ENCODE peak calls at places on chromosome 21, in seven cellular contexts. One of them, this sample, is unnamed.

GRCh38 chr21:26769613-26770188 is 75.5 kb downstream of the ADAMTS1 start:
- DNase-seq in AG10803: peak; percentile 70
- DNase-seq in spleen: no peak
- DNase-seq in left lung: no peak
- DNase-seq in IMR-90: peak; percentile 73
- DNase-seq in bronchial epithelial cell: peak; percentile 43
- DNase-seq in tibial nerve: no peak
- DNase-seq in this sample: peak; percentile 75

GRCh38 chr21:19771881-19772280 is 1226.3 kb upstream of the NCAM2 start:
- DNase-seq in AG10803: no peak
- DNase-seq in spleen: no peak
- DNase-seq in left lung: no peak
- DNase-seq in IMR-90: no peak
- DNase-seq in bronchial epithelial cell: no peak
- DNase-seq in tibial nerve: no peak
- DNase-seq in this sample: no peak

GRCh38 chr21:14545906-14546480 is at the start of gene SAMSN1:
- DNase-seq in AG10803: no peak
- DNase-seq in spleen: peak; percentile 84
- DNase-seq in left lung: peak; percentile 65
- DNase-seq in IMR-90: no peak
- DNase-seq in bronchial epithelial cell: peak; percentile 8
- DNase-seq in tibial nerve: no peak
- DNase-seq in this sample: no peak

GRCh38 chr21:17697474-17697873 is 84.8 kb upstream of the BTG3 start:
- DNase-seq in AG10803: no peak
- DNase-seq in spleen: no peak
- DNase-seq in left lung: no peak
- DNase-seq in IMR-90: no peak
- DNase-seq in bronchial epithelial cell: no peak
- DNase-seq in tibial nerve: no peak
- DNase-seq in this sample: no peak

GRCh38 chr21:34844033-34844923 is 175.5 kb downstream of the CLIC6 start:
- DNase-seq in AG10803: no peak
- DNase-seq in spleen: no peak
- DNase-seq in left lung: peak; percentile 77
- DNase-seq in IMR-90: peak; percentile 71
- DNase-seq in bronchial epithelial cell: peak; percentile 72
- DNase-seq in tibial nerve: peak; percentile 64
- DNase-seq in this sample: no peak

GRCh38 chr21:40102682-40103081 is 235.4 kb downstream of the PCP4 start:
- DNase-seq in AG10803: no peak
- DNase-seq in spleen: no peak
- DNase-seq in left lung: no peak
- DNase-seq in IMR-90: no peak
- DNase-seq in bronchial epithelial cell: no peak
- DNase-seq in tibial nerve: no peak
- DNase-seq in this sample: no peak

GRCh38 chr21:17250651-17251294 is 262.1 kb upstream of the CXADR start:
- DNase-seq in AG10803: no peak
- DNase-seq in spleen: no peak
- DNase-seq in left lung: no peak
- DNase-seq in IMR-90: no peak
- DNase-seq in bronchial epithelial cell: no peak
- DNase-seq in tibial nerve: no peak
- DNase-seq in this sample: no peak

GRCh38 chr21:33059319-33059894 is 10.5 kb upstream of the OLIG1 start:
- DNase-seq in AG10803: no peak
- DNase-seq in spleen: no peak
- DNase-seq in left lung: peak; percentile 49
- DNase-seq in IMR-90: no peak
- DNase-seq in bronchial epithelial cell: peak; percentile 29
- DNase-seq in tibial nerve: no peak
- DNase-seq in this sample: no peak

GRCh38 chr21:34845521-34846213 is 176.9 kb downstream of the CLIC6 start:
- DNase-seq in AG10803: no peak
- DNase-seq in spleen: no peak
- DNase-seq in left lung: peak; percentile 72
- DNase-seq in IMR-90: peak; percentile 90
- DNase-seq in bronchial epithelial cell: peak; percentile 94
- DNase-seq in tibial nerve: no peak
- DNase-seq in this sample: peak; percentile 76

GRCh38 chr21:21996891-21997290 is 998.7 kb downstream of the NCAM2 start:
- DNase-seq in AG10803: no peak
- DNase-seq in spleen: no peak
- DNase-seq in left lung: no peak
- DNase-seq in IMR-90: no peak
- DNase-seq in bronchial epithelial cell: no peak
- DNase-seq in tibial nerve: no peak
- DNase-seq in this sample: no peak

GRCh38 chr21:45281411-45282282 is 6.0 kb downstream of the POFUT2 start:
- DNase-seq in AG10803: no peak
- DNase-seq in spleen: peak; percentile 71
- DNase-seq in left lung: peak; percentile 27
- DNase-seq in IMR-90: no peak
- DNase-seq in bronchial epithelial cell: no peak
- DNase-seq in tibial nerve: peak; percentile 10
- DNase-seq in this sample: no peak

GRCh38 chr21:30257773-30258172 is 25.0 kb downstream of the KRTAP24-1 start:
- DNase-seq in AG10803: peak; percentile 13
- DNase-seq in spleen: no peak
- DNase-seq in left lung: no peak
- DNase-seq in IMR-90: no peak
- DNase-seq in bronchial epithelial cell: peak; percentile 67
- DNase-seq in tibial nerve: no peak
- DNase-seq in this sample: peak; percentile 60

GRCh38 chr21:29689753-29690152 is 250.0 kb downstream of the GRIK1 start:
- DNase-seq in AG10803: no peak
- DNase-seq in spleen: no peak
- DNase-seq in left lung: no peak
- DNase-seq in IMR-90: no peak
- DNase-seq in bronchial epithelial cell: no peak
- DNase-seq in tibial nerve: no peak
- DNase-seq in this sample: no peak

GRCh38 chr21:45366931-45367401 is 38.0 kb upstream of the COL18A1 start:
- DNase-seq in AG10803: peak; percentile 88
- DNase-seq in spleen: no peak
- DNase-seq in left lung: no peak
- DNase-seq in IMR-90: peak; percentile 98
- DNase-seq in bronchial epithelial cell: no peak
- DNase-seq in tibial nerve: no peak
- DNase-seq in this sample: peak; percentile 95

GRCh38 chr21:35578350-35578782 is 482.0 kb downstream of the SETD4 start:
- DNase-seq in AG10803: peak; percentile 93
- DNase-seq in spleen: no peak
- DNase-seq in left lung: no peak
- DNase-seq in IMR-90: peak; percentile 93
- DNase-seq in bronchial epithelial cell: peak; percentile 88
- DNase-seq in tibial nerve: no peak
- DNase-seq in this sample: peak; percentile 89

GRCh38 chr21:21851657-21852056 is 853.4 kb downstream of the NCAM2 start:
- DNase-seq in AG10803: peak; percentile 0
- DNase-seq in spleen: no peak
- DNase-seq in left lung: no peak
- DNase-seq in IMR-90: peak; percentile 13
- DNase-seq in bronchial epithelial cell: peak; percentile 9
- DNase-seq in tibial nerve: no peak
- DNase-seq in this sample: peak; percentile 1

GRCh38 chr21:29378814-29379213 is 80.1 kb downstream of the BACH1 start:
- DNase-seq in AG10803: no peak
- DNase-seq in spleen: no peak
- DNase-seq in left lung: no peak
- DNase-seq in IMR-90: peak; percentile 56
- DNase-seq in bronchial epithelial cell: no peak
- DNase-seq in tibial nerve: no peak
- DNase-seq in this sample: peak; percentile 44

GRCh38 chr21:42878678-42878992 is 704 bp downstream of the WDR4 start:
- DNase-seq in AG10803: no peak
- DNase-seq in spleen: no peak
- DNase-seq in left lung: no peak
- DNase-seq in IMR-90: no peak
- DNase-seq in bronchial epithelial cell: no peak
- DNase-seq in tibial nerve: no peak
- DNase-seq in this sample: no peak

GRCh38 chr21:32757804-32758203 is 13.8 kb downstream of the PAXBP1 start:
- DNase-seq in AG10803: no peak
- DNase-seq in spleen: no peak
- DNase-seq in left lung: no peak
- DNase-seq in IMR-90: no peak
- DNase-seq in bronchial epithelial cell: no peak
- DNase-seq in tibial nerve: no peak
- DNase-seq in this sample: no peak

GRCh38 chr21:25997788-25998611 is 172.6 kb downstream of the APP start:
- DNase-seq in AG10803: no peak
- DNase-seq in spleen: no peak
- DNase-seq in left lung: no peak
- DNase-seq in IMR-90: no peak
- DNase-seq in bronchial epithelial cell: no peak
- DNase-seq in tibial nerve: no peak
- DNase-seq in this sample: no peak

GRCh38 chr21:16037386-16037785 is 307.6 kb downstream of the USP25 start:
- DNase-seq in AG10803: no peak
- DNase-seq in spleen: no peak
- DNase-seq in left lung: no peak
- DNase-seq in IMR-90: no peak
- DNase-seq in bronchial epithelial cell: peak; percentile 86
- DNase-seq in tibial nerve: no peak
- DNase-seq in this sample: no peak

GRCh38 chr21:32687946-32688345 is 39.9 kb downstream of the SYNJ1 start:
- DNase-seq in AG10803: no peak
- DNase-seq in spleen: no peak
- DNase-seq in left lung: no peak
- DNase-seq in IMR-90: no peak
- DNase-seq in bronchial epithelial cell: no peak
- DNase-seq in tibial nerve: no peak
- DNase-seq in this sample: no peak

GRCh38 chr21:15617968-15618367 is 111.8 kb upstream of the USP25 start:
- DNase-seq in AG10803: peak; percentile 67
- DNase-seq in spleen: no peak
- DNase-seq in left lung: no peak
- DNase-seq in IMR-90: peak; percentile 21
- DNase-seq in bronchial epithelial cell: peak; percentile 41
- DNase-seq in tibial nerve: no peak
- DNase-seq in this sample: no peak

DNA sequence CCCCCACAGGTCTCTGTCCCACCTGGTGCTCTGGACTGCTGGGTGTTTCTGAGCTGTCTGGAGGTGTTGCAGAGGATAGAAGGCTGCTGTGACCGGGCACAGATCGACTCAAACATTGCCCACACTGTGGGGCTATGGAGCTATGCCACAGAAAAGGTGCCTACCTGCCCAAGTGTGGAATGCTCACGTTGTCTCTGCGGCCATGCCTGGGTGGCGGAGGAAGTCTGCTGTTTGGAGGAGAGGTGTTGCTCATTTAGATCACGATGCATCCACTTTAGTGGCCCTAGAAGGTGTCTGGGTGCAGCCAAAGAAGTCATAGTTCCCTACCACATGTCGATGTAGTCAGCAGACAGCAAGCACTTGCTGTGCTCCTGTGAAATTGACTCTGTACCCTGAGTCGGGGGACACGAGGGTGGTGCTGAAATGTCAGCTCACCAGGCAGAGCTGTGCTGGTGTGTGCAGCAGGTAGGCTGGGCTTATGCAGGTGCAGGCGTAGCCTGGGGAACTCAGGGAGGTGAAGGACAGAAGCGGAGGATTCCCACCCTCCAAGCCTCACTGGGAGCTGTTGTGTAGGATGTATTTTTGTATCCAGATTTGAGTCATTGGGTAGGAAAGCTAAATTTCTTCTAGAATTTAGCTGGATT is 32.8 kb upstream of the PWP2 start:
- DNase-seq in AG10803: no peak
- DNase-seq in spleen: no peak
- DNase-seq in left lung: no peak
- DNase-seq in IMR-90: no peak
- DNase-seq in bronchial epithelial cell: no peak
- DNase-seq in tibial nerve: no peak
- DNase-seq in this sample: no peak
- TF ChIP-seq CTCF in AG10803: no peak
- TF ChIP-seq CTCF in spleen: no peak
- TF ChIP-seq CTCF in left lung: no peak
- TF ChIP-seq CTCF in IMR-90: no peak
- TF ChIP-seq CTCF in bronchial epithelial cell: no peak
- TF ChIP-seq CTCF in tibial nerve: no peak
- TF ChIP-seq CTCF in this sample: no peak

DNA sequence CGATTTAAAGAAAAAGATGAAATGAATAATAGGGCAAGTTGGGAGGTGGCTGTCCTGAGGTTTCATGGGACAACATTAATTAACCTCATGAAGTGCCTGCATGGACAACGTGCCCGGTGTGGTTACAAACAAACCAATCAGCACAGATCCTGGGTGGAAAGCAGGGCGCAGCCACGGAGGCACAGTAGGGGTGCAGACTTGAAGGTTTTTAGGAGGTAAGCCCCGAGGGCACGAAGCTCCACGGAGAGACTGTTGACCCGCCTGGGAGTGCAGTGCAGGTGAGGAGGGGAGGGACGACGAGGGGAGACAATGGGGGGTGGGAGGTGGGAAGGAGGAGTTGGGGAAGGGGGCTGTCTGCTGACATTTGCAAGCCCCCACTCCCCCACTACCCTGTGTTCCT is 2.3 kb upstream of the RIPK4 start:
- DNase-seq in AG10803: no peak
- DNase-seq in spleen: no peak
- DNase-seq in left lung: no peak
- DNase-seq in IMR-90: no peak
- DNase-seq in bronchial epithelial cell: no peak
- DNase-seq in tibial nerve: no peak
- DNase-seq in this sample: no peak
- H3K4me3 ChIP-seq in AG10803: no peak overlapping the region
- H3K4me3 ChIP-seq in spleen: peak overlapping the region; percentile 60
- H3K4me3 ChIP-seq in left lung: no peak overlapping the region
- H3K4me3 ChIP-seq in IMR-90: peak overlapping the region; percentile 4
- H3K4me3 ChIP-seq in bronchial epithelial cell: no peak overlapping the region
- H3K4me3 ChIP-seq in tibial nerve: peak overlapping the region; percentile 16
- H3K4me3 ChIP-seq in this sample: peak overlapping the region; percentile 17

GRCh38 chr21:39086547-39086946 is 96.7 kb downstream of the PSMG1 start:
- DNase-seq in AG10803: no peak
- DNase-seq in spleen: no peak
- DNase-seq in left lung: no peak
- DNase-seq in IMR-90: no peak
- DNase-seq in bronchial epithelial cell: no peak
- DNase-seq in tibial nerve: no peak
- DNase-seq in this sample: no peak
- TF ChIP-seq CTCF in AG10803: peak; percentile 10
- TF ChIP-seq CTCF in spleen: no peak
- TF ChIP-seq CTCF in left lung: no peak
- TF ChIP-seq CTCF in IMR-90: no peak
- TF ChIP-seq CTCF in bronchial epithelial cell: no peak
- TF ChIP-seq CTCF in tibial nerve: no peak
- TF ChIP-seq CTCF in this sample: peak; percentile 3

GRCh38 chr21:36693144-36694040 is 5.5 kb upstream of the SIM2 start:
- DNase-seq in AG10803: no peak
- DNase-seq in spleen: no peak
- DNase-seq in left lung: no peak
- DNase-seq in IMR-90: no peak
- DNase-seq in bronchial epithelial cell: no peak
- DNase-seq in tibial nerve: no peak
- DNase-seq in this sample: no peak
- H3K4me3 ChIP-seq in AG10803: no peak overlapping the region
- H3K4me3 ChIP-seq in spleen: no peak overlapping the region
- H3K4me3 ChIP-seq in left lung: no peak overlapping the region
- H3K4me3 ChIP-seq in IMR-90: no peak overlapping the region
- H3K4me3 ChIP-seq in bronchial epithelial cell: no peak overlapping the region
- H3K4me3 ChIP-seq in tibial nerve: no peak overlapping the region
- H3K4me3 ChIP-seq in this sample: no peak overlapping the region

This sample was measured in foreskin fibroblast.